ENCODE peak calls at places on chromosomes 5 and 9, in four cellular contexts. M is WERI-Rb-1, R is DND-41, F is astrocyte of the cerebellum. P is an unnamed sample.

GRCh38 chr9:119955276-119955675 is 586.0 kb upstream of the BRINP1 start:
- DNase-seq in M (no peak), R (no peak), F (no peak), P (no peak)

GRCh38 chr5:13934125-13934524 is 10.4 kb downstream of the DNAH5 start:
- DNase-seq in M (no peak), R (no peak), F (no peak), P (no peak)

GRCh38 chr9:81529556-81530193 is 159.7 kb downstream of the TLE1 start:
- DNase-seq in M (no peak), R (no peak), F (no peak), P (peak)

GRCh38 chr9:79939819-79940218 is 368.1 kb downstream of the TLE4 start:
- DNase-seq in M (no peak), R (no peak), F (peak), P (no peak)

GRCh38 chr5:34765662-34766061 is 73.3 kb upstream of the TTC23L start:
- DNase-seq in M (no peak), R (no peak), F (no peak), P (no peak)

GRCh38 chr5:54309751-54310432 is 481 bp downstream of the ARL15 start:
- DNase-seq in M (peak), R (peak), F (no peak), P (no peak)

GRCh38 chr5:53100606-53101005 is 9.0 kb downstream of the MOCS2 start:
- DNase-seq in M (no peak), R (no peak), F (no peak), P (no peak)

GRCh38 chr5:136132557-136133415 is at the start of gene SMAD5:
- DNase-seq in M (peak), R (no peak), F (peak), P (peak)

GRCh38 chr9:76827286-76828080 is 63.2 kb downstream of the PCA3 start:
- DNase-seq in M (no peak), R (no peak), F (no peak), P (no peak)

GRCh38 chr5:10138385-10139057 is 111.2 kb downstream of the ATPSCKMT start:
- DNase-seq in M (no peak), R (no peak), F (no peak), P (no peak)

GRCh38 chr9:132141948-132142594 is 19.8 kb upstream of the NTNG2 start:
- DNase-seq in M (no peak), R (no peak), F (no peak), P (no peak)

GRCh38 chr9:3525088-3525835 is 539 bp downstream of the RFX3 start:
- DNase-seq in M (no peak), R (no peak), F (no peak), P (no peak)

GRCh38 chr5:124162782-124163532 is 583.5 kb downstream of the ZNF608 start:
- DNase-seq in M (peak), R (peak), F (no peak), P (no peak)

GRCh38 chr5:151719228-151719861 is 32.6 kb upstream of the SPARC start:
- DNase-seq in M (peak), R (peak), F (no peak), P (no peak)

GRCh38 chr5:1168751-1169607 is 32.4 kb upstream of the SLC6A19 start:
- DNase-seq in M (no peak), R (no peak), F (no peak), P (no peak)

GRCh38 chr5:29321591-29321990 is 1871.9 kb upstream of the CDH6 start:
- DNase-seq in M (no peak), R (no peak), F (no peak), P (no peak)

GRCh38 chr5:43274435-43275114 is 38.6 kb downstream of the HMGCS1 start:
- DNase-seq in M (no peak), R (no peak), F (no peak), P (no peak)

GRCh38 chr5:79236364-79236969 is 536 bp downstream of the JMY start:
- DNase-seq in M (no peak), R (peak), F (no peak), P (no peak)

GRCh38 chr9:88106492-88106891 is 31.8 kb downstream of the SPATA31C2 start:
- DNase-seq in M (peak), R (peak), F (peak), P (no peak)
- TF ChIP-seq CTCF in M (peak), R (peak), F (peak), P (peak)

GRCh38 chr5:154296525-154297159 is 106.1 kb downstream of the GALNT10 start:
- DNase-seq in M (no peak), R (no peak), F (no peak), P (no peak)
- H3K4me3 ChIP-seq in M (no peak), R (no peak), F (no peak), P (no peak)

GRCh38 chr9:128020692-128021091 is 39.9 kb upstream of the EEIG1 start:
- DNase-seq in M (no peak), R (no peak), F (no peak), P (no peak)
- TF ChIP-seq CTCF in M (peak), R (peak), F (peak), P (peak)

GRCh38 chr9:35164711-35165110 is 2.9 kb downstream of the UNC13B start:
- DNase-seq in M (no peak), R (no peak), F (peak), P (no peak)

GRCh38 chr9:35163413-35163812 is 1.6 kb downstream of the UNC13B start:
- DNase-seq in M (no peak), R (no peak), F (no peak), P (no peak)

GRCh38 chr9:35158501-35159280 is 3.1 kb upstream of the UNC13B start:
- DNase-seq in M (no peak), R (no peak), F (no peak), P (no peak)

GRCh38 chr9:35162605-35163315 is 951 bp downstream of the UNC13B start:
- DNase-seq in M (no peak), R (no peak), F (no peak), P (no peak)

DNA sequence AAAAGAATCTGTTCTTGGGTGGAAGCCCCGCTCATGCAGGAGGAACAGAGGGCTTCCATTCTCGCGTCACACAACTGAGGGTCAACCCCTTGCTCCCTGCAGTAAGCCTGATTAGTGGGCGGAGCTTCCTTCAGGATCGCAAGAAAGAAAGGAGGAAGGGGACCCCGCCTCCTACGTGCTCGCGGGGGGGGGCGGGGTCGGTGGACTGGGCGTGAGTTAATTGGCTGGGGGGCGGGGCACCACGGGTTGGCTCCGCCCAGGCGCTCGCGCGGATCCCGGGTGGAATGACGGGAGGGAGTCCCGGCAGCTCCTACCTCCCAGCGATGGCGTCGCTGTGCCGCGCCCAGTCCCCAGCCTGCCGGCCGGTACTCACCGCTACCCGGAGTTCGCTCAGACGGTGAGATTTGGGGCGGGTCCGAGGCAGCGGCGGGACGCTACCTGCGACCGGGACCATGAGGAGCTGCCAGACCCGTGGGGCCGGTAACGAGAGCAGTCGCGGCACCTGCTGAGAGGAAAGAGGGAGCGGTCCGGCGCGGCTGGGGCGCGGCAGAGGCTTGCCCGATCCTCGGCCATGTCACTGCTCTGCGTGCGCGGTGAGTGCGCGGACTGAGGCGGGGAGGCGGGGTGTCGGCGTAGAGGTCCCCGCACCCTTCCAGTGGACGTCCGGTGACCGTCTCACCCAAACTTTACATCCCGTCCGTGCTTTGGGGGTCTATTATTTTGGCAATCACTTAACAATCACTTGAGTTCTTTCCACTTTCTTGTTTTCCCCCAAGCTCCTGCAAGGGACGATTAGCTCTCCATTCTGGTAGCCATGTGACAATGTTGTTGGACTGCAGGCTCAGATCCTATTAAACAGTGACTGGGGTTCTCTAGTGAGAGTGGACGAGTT is at the start of gene UNC13B:
- DNase-seq in M (peak), R (no peak), F (peak), P (peak)
- H3K4me3 ChIP-seq in M (peak), R (no peak), F (peak), P (peak)

GRCh38 chr9:128103589-128103962 is 24.0 kb downstream of the PTGES2 start:
- DNase-seq in M (peak), R (peak), F (no peak), P (no peak)
- TF ChIP-seq CTCF in M (peak), R (peak), F (peak), P (no peak)

GRCh38 chr9:136002886-136003285 is 41.7 kb upstream of the UBAC1 start:
- DNase-seq in M (no peak), R (no peak), F (no peak), P (no peak)

GRCh38 chr9:136004712-136005111 is 43.5 kb upstream of the UBAC1 start:
- DNase-seq in M (no peak), R (no peak), F (no peak), P (no peak)

GRCh38 chr9:136002215-136002614 is 41.0 kb upstream of the UBAC1 start:
- DNase-seq in M (no peak), R (no peak), F (no peak), P (no peak)

GRCh38 chr9:136004219-136004618 is 43.0 kb upstream of the UBAC1 start:
- DNase-seq in M (no peak), R (no peak), F (no peak), P (no peak)

DNA sequence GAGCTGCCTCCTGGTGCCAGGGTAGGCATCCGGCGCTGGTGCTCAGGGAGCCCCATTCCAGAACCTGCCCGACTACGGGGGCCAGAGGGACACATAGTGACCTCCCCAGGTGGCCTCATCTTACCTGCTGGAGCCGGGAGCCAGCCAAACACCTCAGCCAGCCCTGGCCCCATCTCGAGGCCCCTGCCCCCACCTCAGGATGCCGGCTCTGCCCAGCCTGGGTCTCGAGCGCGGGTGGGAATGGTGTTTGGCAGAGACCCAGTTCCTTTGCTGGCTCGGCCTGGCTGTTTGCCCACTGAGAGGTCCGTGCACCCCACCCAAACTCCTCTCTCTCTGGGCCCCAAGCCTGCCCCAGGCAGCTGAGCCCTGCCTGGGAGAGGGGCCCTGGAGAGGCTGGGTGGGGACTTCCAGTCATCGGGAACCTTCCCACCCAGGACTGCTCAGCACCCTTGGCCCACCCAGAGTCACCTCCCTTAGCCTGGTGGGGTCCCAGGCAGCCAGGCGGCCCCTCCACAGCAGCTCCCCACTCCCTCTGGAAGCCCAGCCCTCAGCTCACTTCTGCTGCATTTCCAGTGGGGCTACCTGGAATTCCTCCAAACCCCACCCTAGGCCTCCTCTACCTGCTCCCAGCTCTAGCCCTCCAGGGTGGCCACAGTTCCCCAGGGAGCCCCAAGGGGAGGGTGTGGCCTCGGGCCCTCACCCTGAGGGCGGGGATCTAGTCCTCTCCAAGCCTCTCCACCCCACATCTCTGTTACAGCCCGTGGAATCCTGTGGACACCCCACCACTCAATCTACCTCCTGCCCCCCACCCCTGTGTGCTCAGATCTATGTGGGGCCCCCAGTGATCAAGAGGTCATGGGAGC is 42.4 kb upstream of the UBAC1 start:
- DNase-seq in M (no peak), R (no peak), F (no peak), P (no peak)
- H3K4me3 ChIP-seq in M (no peak), R (no peak), F (no peak), P (no peak)

DNA sequence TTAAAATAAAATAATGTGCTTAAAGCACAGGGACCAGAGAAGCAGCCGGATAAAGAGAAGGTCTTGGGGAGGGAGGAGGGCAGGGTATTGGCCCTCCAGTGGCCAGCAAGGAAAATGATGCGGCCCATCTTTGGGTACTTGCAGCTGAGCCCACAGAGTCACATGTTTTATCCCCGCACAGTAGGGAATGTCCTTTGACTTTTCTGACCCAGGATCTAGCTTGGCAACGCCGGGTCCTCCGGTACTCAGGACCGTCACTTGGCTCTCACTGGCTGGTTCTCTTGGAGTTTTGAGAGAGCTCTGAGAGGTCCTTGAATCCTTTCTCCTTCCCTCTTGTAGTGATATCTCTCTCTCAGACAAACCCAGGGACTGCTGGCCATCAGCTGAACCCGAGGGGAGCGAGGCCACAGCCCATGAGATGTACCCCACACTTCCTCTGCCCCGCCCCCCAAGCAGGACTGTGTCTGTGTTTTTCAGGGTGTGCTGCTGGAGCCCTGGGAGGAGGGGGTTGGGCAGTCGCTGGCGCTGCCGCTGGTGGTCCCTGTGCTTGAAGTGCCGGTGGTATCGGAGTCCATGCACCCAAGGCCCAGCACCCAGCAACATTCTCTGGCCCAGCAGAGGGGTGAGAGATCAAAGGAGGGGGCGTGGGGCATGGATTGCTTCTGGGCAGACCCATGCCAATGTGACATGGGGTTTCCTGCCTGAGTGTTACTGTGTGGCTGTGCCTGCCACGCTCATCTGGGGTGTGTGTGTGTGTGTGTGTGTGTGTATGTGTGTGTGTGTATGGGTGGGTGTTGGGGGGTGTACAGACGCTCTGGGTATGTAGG is 35.5 kb upstream of the HSPA9 start:
- DNase-seq in M (peak), R (no peak), F (no peak), P (no peak)
- TF ChIP-seq CTCF in M (peak), R (no peak), F (peak), P (peak)

GRCh38 chr9:37412431-37413151 is 9.9 kb upstream of the GRHPR start:
- DNase-seq in M (peak), R (no peak), F (peak), P (no peak)

GRCh38 chr9:37413311-37413710 is 9.2 kb upstream of the GRHPR start:
- DNase-seq in M (no peak), R (no peak), F (no peak), P (no peak)

GRCh38 chr9:37417252-37417803 is 5.2 kb upstream of the GRHPR start:
- DNase-seq in M (no peak), R (no peak), F (no peak), P (no peak)

GRCh38 chr9:37415011-37415719 is 7.3 kb upstream of the GRHPR start:
- DNase-seq in M (peak), R (peak), F (peak), P (peak)

GRCh38 chr9:37414503-37414943 is 8.0 kb upstream of the GRHPR start:
- DNase-seq in M (no peak), R (no peak), F (no peak), P (no peak)
- H3K4me3 ChIP-seq in M (no peak), R (no peak), F (no peak), P (no peak)

DNA sequence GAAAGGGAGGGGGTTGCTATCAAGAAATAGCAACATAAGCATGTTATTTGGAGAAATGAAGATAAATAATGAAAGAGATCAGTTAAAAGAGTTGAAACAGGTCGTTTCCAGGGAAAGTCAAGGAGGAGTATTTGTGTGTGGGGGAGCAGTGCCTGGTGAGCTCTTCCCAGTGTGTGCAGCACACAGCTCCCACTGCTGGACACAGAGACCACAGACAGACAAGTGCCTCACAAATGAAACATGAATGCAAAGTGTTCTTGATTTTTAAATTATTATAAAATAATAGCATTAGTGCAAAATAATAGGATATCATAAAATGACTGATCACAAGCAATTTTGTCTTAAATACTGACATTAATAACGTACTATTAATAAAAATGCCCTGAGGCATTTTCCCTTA is 40.8 kb downstream of the LIFR start:
- DNase-seq in M (peak), R (no peak), F (no peak), P (no peak)
- TF ChIP-seq CTCF in M (peak), R (no peak), F (peak), P (peak)